ENCODE peak calls at places on chromosomes 6 and 20, in eight cellular contexts. Y is GM20000, H is lower lobe of right lung, W is brain microvascular endothelial cell, Z is cardiac fibroblast, M is dorsolateral prefrontal cortex, N is H1, X is body of pancreas. E is an unnamed sample.

GRCh38 chr20:59603176-59603575 is 1.2 kb upstream of the PHACTR3 start:
- DNase-seq in Y (no peak), H (no peak), W (no peak), Z (no peak), M (no peak), N (no peak), X (no peak), E (no peak)

GRCh38 chr6:148997863-148998262 is 251.0 kb downstream of the UST start:
- DNase-seq in Y (no peak), H (no peak), W (no peak), Z (peak; percentile 19), M (no peak), N (no peak), X (no peak), E (no peak)

GRCh38 chr20:9021216-9021615 is 47.7 kb upstream of the PLCB4 start:
- DNase-seq in Y (no peak), H (no peak), W (no peak), Z (no peak), M (no peak), N (no peak), X (no peak), E (no peak)

GRCh38 chr6:97040355-97040860 is 115.9 kb downstream of the KLHL32 start:
- DNase-seq in Y (no peak), H (no peak), W (no peak), Z (no peak), M (no peak), N (no peak), X (no peak), E (no peak)

GRCh38 chr6:46741482-46741881 is 5.3 kb upstream of the ANKRD66 start:
- DNase-seq in Y (no peak), H (no peak), W (no peak), Z (no peak), M (no peak), N (no peak), X (no peak), E (no peak)

GRCh38 chr20:24470782-24471582 is 1.6 kb downstream of the SYNDIG1 start:
- DNase-seq in Y (no peak), H (no peak), W (no peak), Z (no peak), M (no peak), N (no peak), X (no peak), E (no peak)

GRCh38 chr6:7146079-7146828 is 38.5 kb downstream of the RREB1 start:
- DNase-seq in Y (peak; percentile 38), H (peak; percentile 76), W (peak; percentile 58), Z (peak; percentile 52), M (no peak), N (no peak), X (peak; percentile 79), E (peak; percentile 33)

GRCh38 chr20:44021186-44021585 is 106.5 kb downstream of the TOX2 start:
- DNase-seq in Y (no peak), H (no peak), W (no peak), Z (no peak), M (no peak), N (no peak), X (no peak), E (no peak)

GRCh38 chr6:117440558-117441525 is 15.1 kb upstream of the ROS1 start:
- DNase-seq in Y (no peak), H (no peak), W (peak; percentile 62), Z (peak; percentile 66), M (no peak), N (no peak), X (no peak), E (no peak)

GRCh38 chr6:157151029-157151428 is 172.3 kb downstream of the TMEM242 start:
- DNase-seq in Y (no peak), H (no peak), W (peak; percentile 63), Z (peak; percentile 78), M (no peak), N (no peak), X (no peak), E (no peak)
- TF ChIP-seq CTCF in Y (no peak), H (no peak), W (no peak), Z (no peak), M (no peak), N (no peak), X (no peak), E (no peak)

GRCh38 chr6:104575536-104575935 is 284.2 kb downstream of the HACE1 start:
- DNase-seq in Y (no peak), H (no peak), W (no peak), Z (no peak), M (no peak), N (no peak), X (no peak), E (no peak)
- TF ChIP-seq CTCF in Y (no peak), H (no peak), W (no peak), Z (no peak), M (no peak), N (no peak), X (no peak), E (no peak)

GRCh38 chr20:37007898-37008649 is 56.6 kb upstream of the SAMHD1 start:
- DNase-seq in Y (peak; percentile 63), H (no peak), W (peak; percentile 43), Z (peak; percentile 61), M (no peak), N (no peak), X (peak; percentile 4), E (no peak)
- TF ChIP-seq CTCF in Y (no peak), H (peak; percentile 25), W (peak; percentile 47), Z (peak; percentile 9), M (no peak), N (no peak), X (no peak), E (no peak)

DNA sequence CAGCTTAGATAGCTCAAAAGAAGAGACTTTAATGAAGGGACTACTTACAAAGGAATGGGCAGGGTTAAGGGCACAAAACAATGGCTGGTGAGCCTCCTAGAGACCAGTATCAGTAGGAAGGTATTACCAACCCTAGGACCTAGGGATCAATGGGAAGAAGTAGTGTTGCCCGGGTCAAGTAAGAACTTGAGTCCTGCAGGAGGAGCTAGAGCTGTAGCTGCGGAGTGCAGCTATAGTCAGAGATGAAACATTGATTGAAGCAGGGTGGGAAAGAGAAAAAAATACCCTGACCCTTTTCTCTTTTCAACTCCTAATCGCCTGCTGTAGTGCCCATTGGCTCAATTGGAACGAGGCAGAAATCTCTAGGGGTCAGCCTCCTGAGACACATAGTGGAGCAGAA is 144.0 kb downstream of the FLRT3 start:
- DNase-seq in Y (no peak), H (no peak), W (no peak), Z (no peak), M (no peak), N (no peak), X (no peak), E (no peak)
- TF ChIP-seq CTCF in Y (no peak), H (no peak), W (no peak), Z (no peak), M (no peak), N (no peak), X (no peak), E (no peak)

GRCh38 chr6:143405381-143406154 is 44.9 kb downstream of the ADAT2 start:
- DNase-seq in Y (no peak), H (no peak), W (peak; percentile 73), Z (peak; percentile 34), M (no peak), N (no peak), X (no peak), E (no peak)
- TF ChIP-seq CTCF in Y (no peak), H (no peak), W (no peak), Z (no peak), M (no peak), N (no peak), X (no peak), E (no peak)

GRCh38 chr6:168908887-168909286 is 344.8 kb downstream of the THBS2 start:
- DNase-seq in Y (no peak), H (no peak), W (peak; percentile 54), Z (peak; percentile 65), M (no peak), N (no peak), X (no peak), E (no peak)
- TF ChIP-seq CTCF in Y (no peak), H (no peak), W (peak; percentile 22), Z (peak; percentile 28), M (no peak), N (no peak), X (no peak), E (no peak)